ENCODE peak calls at places on chromosome 18, in ten cellular contexts. J, F, Z, V, N, E, H, B, W and M are unnamed samples.

GRCh38 chr18:44893045-44893706 is 212.5 kb downstream of the SETBP1 start:
- DNase-seq in F (no peak), W (no peak), N (no peak), Z (no peak), J (no peak), B (no peak), H (no peak), V (no peak), E (no peak), M (no peak)

GRCh38 chr18:13252696-13253410 is 34.3 kb downstream of the LDLRAD4 start:
- DNase-seq in J (no peak), F (no peak), W (no peak), H (no peak), B (no peak), N (no peak), Z (no peak), V (peak; percentile 36), E (no peak), M (no peak)

GRCh38 chr18:74631242-74632087 is 33.8 kb downstream of the ZNF407 start:
- DNase-seq in Z (no peak), N (peak; percentile 87), W (no peak), J (peak; percentile 58), H (no peak), B (no peak), V (no peak), E (no peak), F (no peak), M (peak; percentile 8)

GRCh38 chr18:77164762-77165485 is 32.3 kb upstream of the MBP start:
- DNase-seq in E (no peak), H (no peak), B (no peak), W (no peak), J (no peak), Z (no peak), N (no peak), F (no peak), V (no peak), M (no peak)

GRCh38 chr18:23302852-23303527 is 150.1 kb upstream of the RIOK3 start:
- DNase-seq in B (no peak), Z (no peak), E (no peak), V (no peak), W (no peak), H (no peak), J (no peak), F (no peak), N (peak; percentile 96), M (peak; percentile 64)

GRCh38 chr18:79399275-79400081 is 3.7 kb downstream of the NFATC1 start:
- DNase-seq in J (no peak), H (no peak), N (no peak), Z (no peak), B (peak; percentile 66), E (no peak), V (peak; percentile 74), W (no peak), F (peak; percentile 39), M (no peak)

GRCh38 chr18:7032537-7032936 is 85.1 kb downstream of the LAMA1 start:
- DNase-seq in H (no peak), J (no peak), Z (no peak), V (no peak), N (no peak), W (no peak), E (no peak), B (no peak), F (no peak), M (no peak)

GRCh38 chr18:8349608-8350323 is 259.5 kb upstream of the RAB12 start:
- DNase-seq in E (no peak), J (no peak), V (no peak), W (no peak), H (no peak), F (no peak), Z (no peak), B (no peak), N (no peak), M (no peak)

GRCh38 chr18:79496978-79497637 is 101.4 kb downstream of the NFATC1 start:
- DNase-seq in N (peak; percentile 73), Z (no peak), V (peak; percentile 51), J (peak; percentile 41), W (no peak), F (no peak), H (no peak), B (no peak), E (no peak), M (no peak)

GRCh38 chr18:46042571-46043123 is 29.4 kb downstream of the PSTPIP2 start:
- DNase-seq in B (no peak), J (no peak), N (peak; percentile 64), W (no peak), V (no peak), F (no peak), H (no peak), E (peak; percentile 19), Z (no peak), M (no peak)

GRCh38 chr18:57434536-57435494 is at the start of gene ONECUT2:
- DNase-seq in N (peak; percentile 89), H (peak; percentile 99), J (peak; percentile 46), W (peak; percentile 99), Z (no peak), F (peak; percentile 99), B (peak; percentile 84), V (peak; percentile 96), E (peak; percentile 98), M (peak; percentile 84)

GRCh38 chr18:57447154-57447621 is 12.0 kb downstream of the ONECUT2 start:
- DNase-seq in B (peak; percentile 45), N (peak; percentile 44), J (no peak), E (peak; percentile 87), W (peak; percentile 85), Z (no peak), V (no peak), F (peak; percentile 96), H (no peak), M (peak; percentile 13)

GRCh38 chr18:31509571-31509970 is 11.6 kb downstream of the DSG2 start:
- DNase-seq in Z (no peak), W (no peak), H (no peak), V (no peak), B (no peak), J (no peak), N (no peak), F (no peak), E (no peak), M (no peak)

GRCh38 chr18:58231930-58232329 is 187.9 kb downstream of the NEDD4L start:
- DNase-seq in F (no peak), Z (no peak), W (no peak), H (no peak), B (peak; percentile 32), E (no peak), N (peak; percentile 50), V (no peak), J (no peak), M (peak; percentile 44)

GRCh38 chr18:5196253-5197031 is 615 bp downstream of the AKAIN1 start:
- DNase-seq in W (peak; percentile 50), N (no peak), E (peak; percentile 74), Z (no peak), V (peak; percentile 46), J (no peak), F (peak; percentile 26), H (peak; percentile 22), B (no peak), M (no peak)

GRCh38 chr18:54622084-54622483 is 31.0 kb downstream of the DYNAP start:
- DNase-seq in E (no peak), F (no peak), W (no peak), V (no peak), J (no peak), N (peak; percentile 2), H (no peak), B (no peak), Z (no peak), M (no peak)
- TF ChIP-seq CTCF in E (no peak), F (peak; percentile 6), W (no peak), V (no peak), J (peak; percentile 35), N (no peak), H (peak; percentile 39), B (no peak), Z (no peak), M (peak; percentile 9)

DNA sequence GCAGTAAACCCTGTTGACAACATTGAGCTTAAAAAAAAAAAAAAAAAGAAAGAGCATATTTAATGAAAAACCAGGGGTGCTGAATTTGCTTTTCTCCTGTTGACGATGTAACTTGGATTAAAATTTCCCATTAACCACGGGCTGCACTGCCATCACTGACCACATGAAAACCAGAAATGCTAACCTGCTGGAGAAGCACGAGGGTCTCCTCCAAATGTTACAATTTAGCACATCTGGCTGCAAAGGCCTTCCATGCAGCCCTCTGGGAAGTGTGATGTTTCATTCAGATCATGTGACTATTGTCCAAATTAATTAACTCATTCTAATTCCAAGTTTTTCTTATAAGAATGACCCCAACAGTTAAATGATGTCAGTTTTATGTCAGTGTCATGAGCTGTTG is 26.9 kb upstream of the SERPINB12 start:
- DNase-seq in J (no peak), V (no peak), B (no peak), N (no peak), E (peak; percentile 54), W (no peak), H (no peak), F (no peak), Z (no peak), M (no peak)
- TF ChIP-seq CTCF in J (peak; percentile 44), V (no peak), B (no peak), N (peak; percentile 28), E (peak; percentile 2), W (no peak), H (peak; percentile 40), F (peak; percentile 21), Z (peak; percentile 14), M (peak; percentile 7)

GRCh38 chr18:49899647-49900330 is 86.5 kb upstream of the ACAA2 start:
- DNase-seq in Z (no peak), W (peak; percentile 16), B (no peak), H (peak; percentile 51), E (peak; percentile 37), F (no peak), N (no peak), V (no peak), J (no peak), M (no peak)
- TF ChIP-seq CTCF in Z (no peak), W (no peak), B (no peak), H (no peak), E (peak; percentile 17), F (no peak), N (peak; percentile 13), V (no peak), J (no peak), M (peak; percentile 13)

GRCh38 chr18:11849279-11849678 is 1.9 kb upstream of the CHMP1B start:
- DNase-seq in J (no peak), B (no peak), W (no peak), E (no peak), Z (no peak), V (no peak), F (no peak), H (no peak), N (no peak), M (no peak)

GRCh38 chr18:11849845-11850747 is 1.1 kb upstream of the CHMP1B start:
- DNase-seq in E (peak; percentile 54), F (peak; percentile 26), H (peak; percentile 39), B (no peak), J (peak; percentile 83), V (peak; percentile 80), Z (no peak), N (peak; percentile 99), W (no peak), M (peak; percentile 95)

GRCh38 chr18:11845653-11846052 is 5.6 kb upstream of the CHMP1B start:
- DNase-seq in E (no peak), Z (no peak), F (no peak), W (no peak), B (no peak), V (no peak), J (no peak), N (no peak), H (no peak), M (no peak)

GRCh38 chr18:11850821-11851155 is 425 bp upstream of the CHMP1B start:
- DNase-seq in N (peak; percentile 85), B (no peak), F (no peak), H (peak; percentile 38), J (no peak), Z (no peak), V (no peak), W (no peak), E (peak; percentile 48), M (no peak)

GRCh38 chr18:11847811-11848210 is 3.4 kb upstream of the CHMP1B start:
- DNase-seq in Z (no peak), J (no peak), H (no peak), V (no peak), B (no peak), E (no peak), W (no peak), F (no peak), N (no peak), M (no peak)
- TF ChIP-seq CTCF in Z (no peak), J (no peak), H (no peak), V (no peak), B (no peak), E (no peak), W (no peak), F (no peak), N (no peak), M (no peak)